ENCODE peak calls at places on chromosomes 5 and 9, in eight cellular contexts. W is epithelial cell of esophagus, I is A172, A is EL, H is fibroblast of pulmonary artery, V is NCI-H1694 treated with DMSO at 0.1 percent for 48 hours, N is psoas muscle, Y is AG04450. K is an unnamed sample.

GRCh38 chr5:124111886-124112285 is 599.9 kb downstream of the CSNK1G3 start:
- DNase-seq in W (peak), I (no peak), A (peak), H (peak), V (no peak), N (no peak), Y (no peak), K (no peak)

GRCh38 chr5:14266171-14266570 is 123.0 kb downstream of the TRIO start:
- DNase-seq in W (no peak), I (no peak), A (peak), H (no peak), V (no peak), N (no peak), Y (no peak), K (no peak)

GRCh38 chr5:77908787-77909186 is 132.6 kb upstream of the TBCA start:
- DNase-seq in W (no peak), I (no peak), A (no peak), H (no peak), V (no peak), N (no peak), Y (no peak), K (no peak)

GRCh38 chr5:16791036-16791705 is 144.9 kb downstream of the MYO10 start:
- DNase-seq in W (peak), I (peak), A (peak), H (peak), V (peak), N (no peak), Y (no peak), K (no peak)

GRCh38 chr5:94562327-94562971 is 56.0 kb downstream of the KIAA0825 start:
- DNase-seq in W (peak), I (no peak), A (no peak), H (no peak), V (no peak), N (no peak), Y (no peak), K (no peak)

GRCh38 chr5:52710310-52710971 is 77.3 kb upstream of the ITGA1 start:
- DNase-seq in W (no peak), I (no peak), A (no peak), H (no peak), V (no peak), N (no peak), Y (no peak), K (no peak)

GRCh38 chr5:43401827-43402226 is 10.4 kb downstream of the CCL28 start:
- DNase-seq in W (no peak), I (no peak), A (peak), H (peak), V (no peak), N (no peak), Y (no peak), K (no peak)

GRCh38 chr5:68464424-68464823 is 248.9 kb downstream of the PIK3R1 start:
- DNase-seq in W (peak), I (peak), A (peak), H (peak), V (no peak), N (no peak), Y (no peak), K (no peak)

GRCh38 chr5:142747034-142747433 is 23.1 kb upstream of the ARHGAP26 start:
- DNase-seq in W (no peak), I (no peak), A (no peak), H (peak), V (no peak), N (no peak), Y (no peak), K (no peak)

GRCh38 chr5:160486573-160486972 is 64.9 kb downstream of the PTTG1 start:
- DNase-seq in W (no peak), I (no peak), A (no peak), H (no peak), V (no peak), N (no peak), Y (no peak), K (no peak)

GRCh38 chr9:22102347-22103053 is 93.4 kb upstream of the CDKN2B start:
- DNase-seq in W (peak), I (no peak), A (no peak), H (no peak), V (no peak), N (no peak), Y (no peak), K (no peak)

GRCh38 chr5:55623789-55624188 is 88.3 kb downstream of the SLC38A9 start:
- DNase-seq in W (no peak), I (no peak), A (no peak), H (no peak), V (no peak), N (no peak), Y (no peak), K (no peak)

GRCh38 chr5:79235222-79235577 is 731 bp upstream of the JMY start:
- DNase-seq in W (peak), I (peak), A (peak), H (peak), V (no peak), N (no peak), Y (no peak), K (no peak)

GRCh38 chr5:110536120-110537115 is 190.1 kb downstream of the TMEM232 start:
- DNase-seq in W (no peak), I (no peak), A (no peak), H (no peak), V (no peak), N (no peak), Y (no peak), K (no peak)